ENCODE peak calls at places on chromosomes 13 and 19, in six cellular contexts. F is IMR-90, P is trophoblast cell, L is mesenchymal stem cell, B is neuronal stem cell, W is H1. M is an unnamed sample.

GRCh38 chr19:40549007-40549708 is 27.5 kb upstream of the SHKBP1 start:
- DNase-seq in F (peak; percentile 39), P (peak; percentile 66), L (peak; percentile 57), B (peak; percentile 81), W (peak; percentile 92), M (peak; percentile 96)

GRCh38 chr19:41945135-41945766 is 13.9 kb downstream of the RABAC1 start:
- DNase-seq in F (no peak), P (no peak), L (no peak), B (no peak), W (no peak), M (no peak)

GRCh38 chr19:662962-663681 is at the start of gene RNF126:
- DNase-seq in F (peak; percentile 88), P (peak; percentile 91), L (peak; percentile 86), B (peak; percentile 86), W (peak; percentile 88), M (peak; percentile 91)

GRCh38 chr19:15331419-15332310 is 674 bp downstream of the BRD4 start:
- DNase-seq in F (no peak), P (peak; percentile 67), L (peak; percentile 55), B (peak; percentile 21), W (peak; percentile 60), M (peak; percentile 39)

GRCh38 chr19:12255372-12255771 is 39.3 kb downstream of the ZNF44 start:
- DNase-seq in F (no peak), P (no peak), L (no peak), B (no peak), W (no peak), M (no peak)

GRCh38 chr19:13981467-13981866 is 24.7 kb downstream of the RFX1 start:
- DNase-seq in F (no peak), P (no peak), L (no peak), B (no peak), W (no peak), M (no peak)

GRCh38 chr19:35249848-35250711 is 1.3 kb downstream of the LSR start:
- DNase-seq in F (no peak), P (no peak), L (no peak), B (no peak), W (peak; percentile 39), M (peak; percentile 24)

GRCh38 chr13:80276371-80277289 is 64.3 kb downstream of the SPRY2 start:
- DNase-seq in F (peak; percentile 23), P (peak; percentile 50), L (no peak), B (peak; percentile 93), W (no peak), M (no peak)

GRCh38 chr13:98171806-98172569 is 5.1 kb downstream of the RNF113B start:
- DNase-seq in F (peak; percentile 32), P (no peak), L (peak; percentile 54), B (no peak), W (no peak), M (no peak)

GRCh38 chr13:27839809-27840467 is 47.7 kb downstream of the GSX1 start:
- DNase-seq in F (no peak), P (peak; percentile 69), L (no peak), B (no peak), W (no peak), M (no peak)

GRCh38 chr13:80010846-80011245 is 330.1 kb downstream of the SPRY2 start:
- DNase-seq in F (no peak), P (no peak), L (no peak), B (no peak), W (no peak), M (no peak)

GRCh38 chr13:36288794-36289391 is 8.7 kb downstream of the CCDC169 start:
- DNase-seq in F (no peak), P (no peak), L (no peak), B (peak; percentile 9), W (no peak), M (no peak)

GRCh38 chr19:13583114-13583513 is 76.8 kb upstream of the CACNA1A start:
- DNase-seq in F (no peak), P (no peak), L (no peak), B (no peak), W (no peak), M (no peak)

GRCh38 chr13:113625965-113626661 is 31.9 kb downstream of the ATP4B start:
- DNase-seq in F (peak; percentile 50), P (peak; percentile 48), L (peak; percentile 40), B (no peak), W (no peak), M (no peak)

GRCh38 chr19:31232871-31233270 is 116.4 kb downstream of the TSHZ3 start:
- DNase-seq in F (peak; percentile 96), P (no peak), L (peak; percentile 76), B (no peak), W (no peak), M (no peak)

GRCh38 chr13:90591927-90592268 is 755.6 kb upstream of the MIR17HG start:
- DNase-seq in F (no peak), P (no peak), L (no peak), B (no peak), W (no peak), M (peak; percentile 41)

GRCh38 chr13:106418556-106418955 is 116.9 kb downstream of the EFNB2 start:
- DNase-seq in F (peak; percentile 74), P (no peak), L (no peak), B (no peak), W (no peak), M (no peak)

GRCh38 chr13:61255035-61255796 is 160.4 kb downstream of the PCDH20 start:
- DNase-seq in F (no peak), P (no peak), L (no peak), B (no peak), W (peak; percentile 50), M (no peak)

GRCh38 chr13:110509971-110510786 is 51.3 kb downstream of the RAB20 start:
- DNase-seq in F (peak; percentile 30), P (no peak), L (no peak), B (no peak), W (no peak), M (no peak)

GRCh38 chr13:52195052-52195837 is 35.8 kb upstream of the NEK3 start:
- DNase-seq in F (peak; percentile 50), P (peak; percentile 74), L (peak; percentile 17), B (no peak), W (peak; percentile 75), M (peak; percentile 92)

GRCh38 chr13:70856025-70856424 is 747.8 kb upstream of the KLHL1 start:
- DNase-seq in F (no peak), P (no peak), L (no peak), B (no peak), W (no peak), M (no peak)

GRCh38 chr13:30331331-30331771 is 24.0 kb upstream of the KATNAL1 start:
- DNase-seq in F (no peak), P (no peak), L (no peak), B (no peak), W (no peak), M (no peak)

GRCh38 chr13:74747186-74747955 is 613.2 kb upstream of the KLF12 start:
- DNase-seq in F (no peak), P (no peak), L (no peak), B (no peak), W (no peak), M (no peak)

GRCh38 chr13:28376604-28377003 is 118.3 kb downstream of the FLT1 start:
- DNase-seq in F (no peak), P (no peak), L (no peak), B (no peak), W (no peak), M (no peak)

GRCh38 chr13:64529874-64530485 is 2700.2 kb downstream of the PCDH9 start:
- DNase-seq in F (no peak), P (peak; percentile 40), L (peak; percentile 7), B (no peak), W (peak; percentile 52), M (peak; percentile 40)

GRCh38 chr13:75415720-75416119 is 66.2 kb downstream of the TBC1D4 start:
- DNase-seq in F (peak; percentile 89), P (peak; percentile 36), L (peak; percentile 76), B (no peak), W (no peak), M (no peak)

GRCh38 chr19:44848805-44849457 is 2.8 kb downstream of the NECTIN2 start:
- DNase-seq in F (no peak), P (no peak), L (peak; percentile 53), B (peak; percentile 33), W (peak; percentile 74), M (peak; percentile 50)

GRCh38 chr13:75357576-75358295 is 124.2 kb downstream of the TBC1D4 start:
- DNase-seq in F (peak; percentile 68), P (peak; percentile 63), L (peak; percentile 62), B (peak; percentile 20), W (peak; percentile 53), M (peak; percentile 68)

GRCh38 chr19:19463348-19464117 is 51.8 kb downstream of the TSSK6 start:
- DNase-seq in F (peak; percentile 86), P (no peak), L (peak; percentile 83), B (no peak), W (no peak), M (no peak)

DNA sequence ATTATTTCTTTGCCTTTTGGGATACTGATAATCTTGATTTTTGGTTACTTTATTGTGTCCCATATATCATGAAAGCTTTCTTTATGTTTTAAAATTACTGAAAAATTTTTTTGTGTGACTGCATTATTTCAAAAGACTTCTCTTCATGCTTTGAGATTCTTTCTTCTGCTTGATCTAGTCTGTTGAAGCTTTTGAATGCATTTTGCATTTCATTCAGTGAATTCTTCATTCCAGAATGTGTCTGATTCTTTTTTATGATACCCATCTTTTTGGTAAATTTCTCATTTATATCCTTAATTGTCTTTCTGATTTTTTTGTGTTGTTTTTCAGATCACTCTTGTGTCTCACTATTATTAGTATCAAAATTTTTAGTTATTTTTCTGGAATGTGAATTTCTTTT is 210.1 kb downstream of the GGACT start:
- DNase-seq in F (no peak), P (no peak), L (no peak), B (no peak), W (no peak), M (no peak)
- H3K14ac ChIP-seq in F (no peak overlapping the region), P (no peak overlapping the region), L (no peak overlapping the region), B (no peak overlapping the region), W (no peak overlapping the region), M (no peak overlapping the region)

DNA sequence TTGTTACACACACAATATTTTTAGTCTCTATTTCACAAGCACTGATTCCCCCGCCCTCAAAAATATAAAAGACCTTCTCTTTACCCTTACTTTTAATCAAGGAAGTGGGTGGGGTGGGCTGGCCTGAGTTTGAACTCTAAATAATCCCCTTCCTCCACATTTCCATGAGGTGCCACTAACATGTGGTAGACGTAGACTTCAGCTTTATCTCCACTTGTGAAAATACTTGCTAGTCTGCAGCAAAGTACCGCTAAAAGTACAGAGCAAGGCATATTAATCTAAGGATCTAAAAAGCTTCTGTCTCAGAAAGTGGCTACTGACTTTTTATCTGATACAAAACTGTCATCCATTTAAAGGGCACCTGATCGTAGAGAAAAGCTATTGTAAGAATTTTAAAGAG is 739.6 kb upstream of the SLC10A2 start:
- DNase-seq in F (no peak), P (no peak), L (no peak), B (no peak), W (no peak), M (no peak)
- H4K91ac ChIP-seq in F (no peak overlapping the region), P (no peak overlapping the region), L (no peak overlapping the region), B (no peak overlapping the region), W (no peak overlapping the region), M (no peak overlapping the region)

GRCh38 chr19:2099054-2099501 is 2.4 kb downstream of the IZUMO4 start:
- DNase-seq in F (no peak), P (no peak), L (no peak), B (no peak), W (no peak), M (no peak)
- H3K18ac ChIP-seq in F (no peak overlapping the region), P (no peak overlapping the region), L (no peak overlapping the region), B (no peak overlapping the region), W (no peak overlapping the region), M (no peak overlapping the region)

DNA sequence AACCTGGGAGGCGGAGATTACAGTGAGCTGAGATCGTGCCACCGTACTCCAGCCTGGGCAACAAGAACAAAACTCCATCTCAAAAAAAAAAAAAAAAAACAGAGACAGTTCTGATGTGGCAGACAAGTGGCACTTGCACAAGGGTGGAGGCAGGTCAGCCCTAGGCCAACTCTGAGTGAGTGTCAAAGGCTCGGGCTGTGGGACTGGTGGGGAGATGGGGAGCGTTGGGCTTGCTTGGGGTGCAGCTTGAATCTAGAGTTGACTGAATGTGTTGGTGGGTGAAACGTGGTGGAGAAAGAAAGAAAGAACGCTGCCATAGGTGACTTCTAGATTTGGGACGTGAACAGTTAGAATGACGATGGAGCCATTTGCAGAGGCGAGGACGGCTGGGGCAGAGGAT is 121.3 kb upstream of the SPACA7 start:
- DNase-seq in F (no peak), P (no peak), L (no peak), B (no peak), W (peak; percentile 16), M (no peak)
- H3K14ac ChIP-seq in F (no peak overlapping the region), P (no peak overlapping the region), L (no peak overlapping the region), B (no peak overlapping the region), W (no peak overlapping the region), M (no peak overlapping the region)